ENCODE peak calls at places on chromosome 11, in seven cellular contexts. O is body of pancreas, W is choroid plexus epithelial cell, G is astrocyte of the spinal cord, C is WERI-Rb-1, U is cardiac muscle cell, N is progenitor cell of endocrine pancreas. I is an unnamed sample.

GRCh38 chr11:110613526-110613925 is 98.7 kb downstream of the ARHGAP20 start:
- DNase-seq in W (peak), O (no peak), U (no peak), N (no peak), C (no peak), G (no peak), I (no peak)

GRCh38 chr11:64088159-64089026 is 52.7 kb downstream of the FLRT1 start:
- DNase-seq in N (no peak), O (no peak), C (peak), W (no peak), G (no peak), U (peak), I (no peak)

GRCh38 chr11:46724088-46724487 is 5.1 kb downstream of the F2 start:
- DNase-seq in N (no peak), O (no peak), U (no peak), G (no peak), C (no peak), W (no peak), I (no peak)

GRCh38 chr11:859394-860131 is 16.9 kb downstream of the TSPAN4 start:
- DNase-seq in W (peak), G (peak), C (peak), N (no peak), O (peak), U (peak), I (no peak)

GRCh38 chr11:134661660-134662059 is 249.6 kb upstream of the B3GAT1 start:
- DNase-seq in O (no peak), G (no peak), N (no peak), C (no peak), W (no peak), U (no peak), I (no peak)

GRCh38 chr11:30585067-30585891 is 874 bp downstream of the MPPED2 start:
- DNase-seq in U (peak), G (no peak), N (peak), W (no peak), O (peak), C (peak), I (peak)

GRCh38 chr11:832529-833113 is at the start of gene CD151:
- DNase-seq in W (peak), O (peak), N (peak), C (peak), U (peak), G (peak), I (no peak)

GRCh38 chr11:125091877-125092664 is 19.4 kb downstream of the TMEM218 start:
- DNase-seq in C (no peak), U (no peak), W (no peak), O (no peak), G (no peak), N (no peak), I (no peak)

GRCh38 chr11:120180571-120181445 is 30.0 kb upstream of the OAF start:
- DNase-seq in O (no peak), C (no peak), N (no peak), G (peak), U (no peak), W (peak), I (peak)

GRCh38 chr11:119285431-119285830 is 31.5 kb downstream of the MCAM start:
- DNase-seq in N (no peak), C (no peak), O (no peak), U (no peak), G (no peak), W (no peak), I (no peak)

GRCh38 chr11:125272822-125273221 is 108.3 kb downstream of the PKNOX2 start:
- DNase-seq in G (no peak), O (no peak), N (no peak), W (no peak), U (no peak), C (no peak), I (no peak)

GRCh38 chr11:74696932-74697687 is 34.1 kb downstream of the CHRDL2 start:
- DNase-seq in W (peak), C (no peak), O (peak), N (no peak), U (peak), G (peak), I (no peak)

GRCh38 chr11:32164836-32165235 is 74.0 kb downstream of the RCN1 start:
- DNase-seq in O (no peak), W (no peak), G (no peak), C (no peak), N (no peak), U (no peak), I (no peak)

GRCh38 chr11:2267871-2268825 is 2.2 kb downstream of the ASCL2 start:
- DNase-seq in G (no peak), U (no peak), W (no peak), O (peak), N (no peak), C (no peak), I (no peak)

GRCh38 chr11:2779499-2779980 is 79.7 kb upstream of the KCNQ1OT1 start:
- DNase-seq in G (no peak), W (no peak), O (no peak), N (no peak), U (no peak), C (peak), I (peak)

GRCh38 chr11:45864041-45864440 is 16.8 kb downstream of the CRY2 start:
- DNase-seq in N (no peak), C (no peak), U (no peak), O (no peak), W (no peak), G (no peak), I (no peak)

GRCh38 chr11:8832571-8833260 is 78.3 kb upstream of the AKIP1 start:
- DNase-seq in O (no peak), C (peak), G (peak), U (no peak), N (no peak), W (peak), I (peak)

GRCh38 chr11:70667767-70668166 is 269.4 kb downstream of the CTTN start:
- DNase-seq in G (no peak), W (no peak), N (no peak), O (no peak), C (peak), U (no peak), I (no peak)

GRCh38 chr11:129223260-129223659 is 31.1 kb upstream of the ARHGAP32 start:
- DNase-seq in U (no peak), N (no peak), C (no peak), O (no peak), W (no peak), G (no peak), I (no peak)

GRCh38 chr11:47070769-47071168 is 105.9 kb downstream of the ARFGAP2 start:
- DNase-seq in G (no peak), U (no peak), W (no peak), N (no peak), O (no peak), C (no peak), I (no peak)

GRCh38 chr11:3939651-3940190 is 84.3 kb downstream of the STIM1 start:
- DNase-seq in G (peak), U (no peak), C (no peak), W (peak), N (no peak), O (no peak), I (no peak)

GRCh38 chr11:17864478-17864941 is 129.9 kb downstream of the KCNC1 start:
- DNase-seq in U (peak), O (peak), W (peak), G (no peak), C (peak), N (peak), I (no peak)

GRCh38 chr11:131025421-131026126 is 109.3 kb upstream of the SNX19 start:
- DNase-seq in C (no peak), U (peak), O (peak), N (no peak), G (no peak), W (no peak), I (no peak)

GRCh38 chr11:92576315-92576714 is 351.7 kb downstream of the FAT3 start:
- DNase-seq in N (no peak), U (no peak), C (no peak), O (no peak), W (no peak), G (no peak), I (no peak)

GRCh38 chr11:46437106-46437689 is 45.6 kb upstream of the CHRM4 start:
- DNase-seq in O (no peak), W (no peak), N (no peak), G (no peak), U (no peak), C (no peak), I (no peak)

GRCh38 chr11:3021125-3021524 is 29.0 kb upstream of the NAP1L4 start:
- DNase-seq in W (peak), G (no peak), U (peak), O (peak), C (peak), N (peak), I (no peak)

GRCh38 chr11:112451250-112451649 is 190.6 kb upstream of the PLET1 start:
- DNase-seq in N (no peak), O (no peak), C (no peak), U (no peak), W (no peak), G (no peak), I (no peak)

GRCh38 chr11:79076526-79077115 is 364.2 kb downstream of the TENM4 start:
- DNase-seq in N (no peak), G (no peak), U (no peak), O (peak), W (peak), C (peak), I (no peak)

GRCh38 chr11:70473873-70474690 is 75.8 kb downstream of the CTTN start:
- DNase-seq in U (no peak), W (no peak), O (no peak), G (no peak), C (no peak), N (no peak), I (no peak)

GRCh38 chr11:2432171-2432621 is 12.1 kb downstream of the TRPM5 start:
- DNase-seq in G (no peak), W (no peak), C (no peak), O (no peak), U (no peak), N (no peak), I (no peak)

GRCh38 chr11:18721576-18722292 is 4.3 kb downstream of the IGSF22 start:
- DNase-seq in G (peak), C (peak), U (peak), O (peak), W (peak), N (peak), I (no peak)

GRCh38 chr11:16899708-16900107 is 114.5 kb downstream of the PLEKHA7 start:
- DNase-seq in C (no peak), G (no peak), W (no peak), O (no peak), U (no peak), N (no peak), I (no peak)

GRCh38 chr11:130815074-130815802 is 101.0 kb downstream of the SNX19 start:
- DNase-seq in G (no peak), W (no peak), O (no peak), N (no peak), C (peak), U (no peak), I (no peak)

GRCh38 chr11:64305691-64306562 is 603 bp downstream of the ESRRA start:
- DNase-seq in W (peak), U (peak), O (peak), N (peak), C (peak), G (peak), I (no peak)

DNA sequence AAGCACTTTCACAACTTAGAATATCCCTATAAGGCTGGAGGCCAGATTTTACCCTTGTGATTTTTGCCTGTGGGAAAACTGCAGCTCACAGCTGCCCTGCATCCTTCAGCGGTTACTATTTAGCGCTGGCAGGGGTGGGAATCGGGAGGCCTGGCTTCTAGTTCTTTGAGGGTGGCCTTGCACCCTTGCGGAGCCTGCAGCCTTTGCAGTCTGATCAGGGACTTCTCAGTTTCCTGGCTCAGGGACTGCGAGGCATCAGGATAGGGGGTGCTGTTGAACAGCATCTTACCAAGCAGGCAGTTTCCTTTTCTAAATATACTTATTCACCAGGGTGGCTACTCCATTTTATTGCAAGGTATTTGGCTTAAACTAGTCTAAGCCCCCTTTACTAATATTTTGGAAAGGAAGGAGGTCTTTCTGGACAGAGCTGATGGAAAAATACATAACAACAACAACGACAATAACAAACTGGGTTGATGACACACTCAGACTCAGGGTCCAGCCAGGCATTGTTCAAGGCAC is 2.9 kb upstream of the APOA1 start:
- DNase-seq in W (peak), U (peak), N (no peak), C (no peak), G (no peak), O (no peak), I (no peak)
- TF ChIP-seq CTCF in W (peak), U (peak), N (no peak), C (peak), G (peak), O (no peak), I (no peak)

GRCh38 chr11:132717824-132718223 is 814.5 kb downstream of the OPCML start:
- DNase-seq in C (no peak), U (no peak), N (no peak), O (no peak), W (no peak), G (no peak), I (no peak)
- TF ChIP-seq CTCF in C (no peak), U (no peak), N (no peak), O (no peak), W (no peak), G (no peak), I (no peak)

DNA sequence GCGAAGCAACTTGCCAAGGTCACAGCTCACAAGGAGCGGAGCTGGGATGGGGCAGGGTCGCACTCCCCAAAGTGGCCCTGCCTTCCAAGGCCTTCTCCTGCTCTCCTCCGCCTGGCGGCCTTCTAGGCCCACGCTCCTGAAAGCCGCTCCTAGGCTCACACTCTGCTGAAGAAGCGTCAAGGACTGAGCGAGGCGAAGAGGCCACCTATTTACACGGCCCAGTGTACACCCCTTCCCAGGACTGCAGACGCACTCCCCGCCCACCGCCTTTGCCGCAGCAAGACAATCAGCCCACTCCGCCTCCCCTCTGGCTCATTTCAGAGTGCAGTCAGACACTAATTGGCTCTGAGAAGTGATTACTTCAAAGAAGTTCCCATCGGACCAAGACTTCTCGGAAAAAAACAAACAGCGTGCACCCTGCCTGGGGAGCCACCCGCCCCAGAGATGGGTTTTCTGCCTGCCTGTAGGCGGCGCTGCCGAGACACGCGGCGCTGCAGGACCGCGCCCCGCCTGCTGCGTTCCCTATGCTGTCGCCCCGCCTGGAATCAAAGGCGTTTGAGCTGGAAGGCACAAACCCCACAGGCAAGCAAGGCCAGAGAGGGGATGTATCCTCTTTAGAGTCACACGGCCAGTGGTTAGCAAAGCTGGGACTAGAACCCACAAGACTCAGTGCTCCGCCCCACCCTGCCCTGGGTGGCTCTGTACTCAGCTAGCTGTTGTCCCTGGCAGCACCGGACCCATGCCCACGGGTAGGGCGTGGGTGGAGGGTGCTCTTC is 414.8 kb downstream of the BUD13 start:
- DNase-seq in O (no peak), N (peak), W (no peak), G (no peak), U (peak), C (no peak), I (no peak)
- TF ChIP-seq CTCF in O (no peak), N (peak), W (no peak), G (no peak), U (peak), C (peak), I (peak)

GRCh38 chr11:84853841-84854497 is 773.2 kb downstream of the DLG2 start:
- DNase-seq in N (no peak), O (no peak), G (no peak), W (no peak), U (no peak), C (peak), I (no peak)

GRCh38 chr11:84855846-84856245 is 771.3 kb downstream of the DLG2 start:
- DNase-seq in W (peak), O (no peak), G (peak), N (no peak), C (no peak), U (no peak), I (no peak)

GRCh38 chr11:84857746-84858145 is 769.4 kb downstream of the DLG2 start:
- DNase-seq in O (no peak), G (no peak), C (no peak), W (no peak), N (no peak), U (no peak), I (no peak)

DNA sequence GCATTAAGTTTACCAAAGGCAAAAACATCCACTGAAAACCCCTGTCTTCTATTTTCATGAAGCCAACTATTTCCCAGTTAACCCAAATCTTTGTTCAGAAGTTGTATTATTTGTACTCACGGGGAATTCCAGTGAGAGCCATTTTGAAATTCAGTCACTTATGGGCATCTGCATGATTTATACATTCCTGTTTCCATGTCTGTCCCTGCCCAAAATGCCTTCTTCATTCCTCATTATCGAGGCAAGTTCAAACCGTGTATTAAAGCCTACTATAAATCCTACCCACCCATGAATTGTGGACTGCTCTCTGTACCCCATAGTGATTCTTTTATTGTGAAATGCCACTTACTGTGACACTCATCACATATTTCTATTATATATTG is 772.7 kb downstream of the DLG2 start:
- DNase-seq in N (no peak), O (no peak), G (no peak), U (no peak), C (no peak), W (no peak), I (no peak)
- TF ChIP-seq CTCF in N (no peak), O (no peak), G (no peak), U (no peak), C (no peak), W (no peak), I (no peak)

DNA sequence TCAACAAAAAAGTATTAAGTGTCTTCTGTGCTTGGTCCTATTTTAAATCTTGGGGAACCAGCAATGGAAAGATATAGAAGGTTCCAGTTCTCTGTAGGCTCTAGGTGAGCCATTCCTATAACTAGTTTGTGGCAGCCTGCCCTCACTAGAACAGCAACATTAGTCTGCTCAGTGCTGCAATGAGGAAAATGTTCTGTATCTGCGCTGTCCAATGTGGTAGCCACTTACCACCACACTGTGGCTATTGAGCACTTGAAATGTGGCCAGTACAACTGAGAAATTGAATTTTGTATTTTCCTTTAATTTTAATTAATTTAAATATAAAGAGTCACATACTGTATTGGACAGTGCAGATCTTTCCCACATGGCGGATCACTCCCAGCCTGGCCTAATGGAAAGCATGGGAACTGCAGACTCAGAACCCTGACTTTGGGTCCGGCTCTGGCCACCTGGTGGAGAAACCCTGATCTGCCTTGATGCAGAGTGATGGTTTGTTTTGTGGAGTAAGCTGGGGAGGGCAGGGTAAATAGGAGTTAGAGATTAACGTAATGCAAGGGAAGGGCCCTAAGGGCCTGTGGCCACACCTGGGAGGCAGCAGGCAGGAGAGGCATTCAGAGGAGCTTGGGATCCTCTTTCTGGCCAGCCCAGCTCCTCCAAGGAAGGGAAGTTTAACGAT is 101.0 kb downstream of the ME3 start:
- DNase-seq in U (peak), C (peak), N (peak), O (no peak), W (no peak), G (no peak), I (no peak)
- TF ChIP-seq CTCF in U (peak), C (peak), N (peak), O (no peak), W (peak), G (peak), I (peak)

GRCh38 chr11:62707277-62707771 is at the start of the genes BSCL2 and GNG3:
- DNase-seq in C (peak), N (no peak), G (no peak), O (no peak), W (no peak), U (peak), I (peak)

GRCh38 chr11:62710001-62710345 is 2.5 kb downstream of the GNG3 start:
- DNase-seq in W (peak), G (no peak), C (no peak), N (no peak), U (no peak), O (no peak), I (no peak)

GRCh38 chr11:62706841-62707240 is 383 bp downstream of the BSCL2 start:
- DNase-seq in N (no peak), W (no peak), G (no peak), O (no peak), C (no peak), U (no peak), I (no peak)

GRCh38 chr11:62708423-62709261 is 1.2 kb downstream of the GNG3 start:
- DNase-seq in O (peak), W (no peak), N (no peak), C (no peak), U (no peak), G (no peak), I (no peak)

DNA sequence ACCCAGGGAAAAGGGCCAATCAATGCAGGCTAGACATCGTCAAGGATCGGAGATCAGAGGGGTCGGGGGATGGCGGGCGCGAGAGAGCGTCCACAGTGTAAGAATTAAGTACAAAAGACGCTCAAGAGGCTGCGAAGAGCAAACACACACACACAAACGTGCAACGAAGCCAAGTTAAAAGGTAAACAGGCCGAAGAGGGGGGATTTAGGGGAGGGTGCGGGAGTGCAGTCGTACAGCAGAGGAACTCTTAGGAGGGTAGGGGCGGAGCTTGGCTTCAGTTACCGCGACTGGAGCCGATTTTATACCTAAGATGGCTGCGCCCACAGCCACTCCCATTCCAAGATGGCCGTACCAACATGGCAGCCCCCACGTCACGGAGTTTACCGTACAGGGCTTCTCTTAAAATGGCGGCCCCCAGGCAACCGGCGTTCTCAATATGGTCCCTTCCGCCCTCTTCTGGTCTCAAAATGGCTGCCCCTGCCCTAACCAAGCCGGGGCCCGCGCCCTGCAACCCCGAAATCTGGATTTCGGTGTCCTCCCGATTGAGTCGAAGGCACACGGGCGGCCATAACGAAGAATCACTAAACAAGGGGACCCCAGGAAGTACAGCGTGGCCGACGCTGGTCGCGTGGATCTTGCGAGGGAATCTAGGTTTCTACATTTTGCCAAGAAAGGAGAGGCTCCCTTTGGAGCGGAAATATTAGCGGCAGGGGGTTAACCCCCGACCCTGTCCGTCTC is 2.0 kb downstream of the GNG3 start:
- DNase-seq in G (peak), U (peak), C (peak), W (peak), O (peak), N (peak), I (peak)
- TF ChIP-seq CTCF in G (no peak), U (no peak), C (no peak), W (no peak), O (no peak), N (peak), I (peak)

I was measured in type B pancreatic cell.